ENCODE peak calls at places on chromosomes 4 and X, in four cellular contexts. Z, D, K and Y are unnamed samples.

GRCh38 chr4:123826896-123827295 is 430.3 kb downstream of the SPRY1 start:
- DNase-seq in Z (no peak), D (no peak), K (no peak), Y (no peak)

GRCh38 chrX:13029341-13029740 is 15.1 kb downstream of the FAM9C start:
- DNase-seq in Z (no peak), D (no peak), K (no peak), Y (no peak)

GRCh38 chrX:53190363-53190960 is 34.5 kb downstream of the KDM5C start:
- DNase-seq in Z (no peak), D (no peak), K (no peak), Y (peak; percentile 49)

GRCh38 chrX:8364369-8365141 is 100.1 kb upstream of the VCX3B start:
- DNase-seq in Z (peak; percentile 2), D (no peak), K (peak; percentile 9), Y (no peak)

GRCh38 chrX:46722742-46723568 is 36.0 kb downstream of the SLC9A7 start:
- DNase-seq in Z (no peak), D (no peak), K (no peak), Y (no peak)

GRCh38 chr4:163167333-163167626 is 590 bp upstream of the NAF1 start:
- DNase-seq in Z (no peak), D (no peak), K (no peak), Y (no peak)

GRCh38 chr4:17758459-17758858 is 23.0 kb downstream of the FAM184B start:
- DNase-seq in Z (no peak), D (no peak), K (no peak), Y (no peak)

GRCh38 chrX:141158084-141158483 is 18.8 kb downstream of the LDOC1 start:
- DNase-seq in Z (no peak), D (no peak), K (no peak), Y (no peak)

GRCh38 chrX:118117069-118117405 is 427 bp upstream of the KLHL13 start:
- DNase-seq in Z (no peak), D (no peak), K (no peak), Y (no peak)

GRCh38 chrX:4764888-4765287 is 1051.4 kb upstream of the PRKX start:
- DNase-seq in Z (no peak), D (no peak), K (no peak), Y (no peak)

GRCh38 chr4:3637326-3638016 is 105.2 kb upstream of the LRPAP1 start:
- DNase-seq in Z (no peak), D (no peak), K (no peak), Y (no peak)

GRCh38 chr4:76803522-76803921 is 94.4 kb downstream of the SOWAHB start:
- DNase-seq in Z (no peak), D (no peak), K (no peak), Y (peak; percentile 25)

GRCh38 chr4:126718161-126718560 is 914.6 kb upstream of the INTU start:
- DNase-seq in Z (no peak), D (no peak), K (no peak), Y (no peak)

GRCh38 chr4:77120888-77121508 is 36.0 kb upstream of the CCNG2 start:
- DNase-seq in Z (peak; percentile 3), D (no peak), K (no peak), Y (no peak)

GRCh38 chrX:67604979-67605703 is 61.3 kb downstream of the AR start:
- DNase-seq in Z (no peak), D (no peak), K (no peak), Y (no peak)

GRCh38 chr4:62816566-62816965 is 1592.7 kb downstream of the TECRL start:
- DNase-seq in Z (no peak), D (no peak), K (no peak), Y (no peak)

GRCh38 chr4:61200991-61201526 is 933 bp downstream of the ADGRL3 start:
- DNase-seq in Z (no peak), D (no peak), K (no peak), Y (no peak)

GRCh38 chrX:15215366-15215765 is 54.5 kb downstream of the ASB9 start:
- DNase-seq in Z (no peak), D (no peak), K (no peak), Y (no peak)

GRCh38 chr4:78652282-78652876 is 100.8 kb downstream of the ANXA3 start:
- DNase-seq in Z (no peak), D (no peak), K (no peak), Y (no peak)

GRCh38 chr4:3489451-3489962 is 26.4 kb downstream of the DOK7 start:
- DNase-seq in Z (no peak), D (no peak), K (no peak), Y (no peak)

GRCh38 chr4:81215219-81215892 is at the start of gene PRKG2:
- DNase-seq in Z (no peak), D (no peak), K (no peak), Y (no peak)

GRCh38 chr4:122710434-122711308 is 21.8 kb upstream of the BBS12 start:
- DNase-seq in Z (no peak), D (no peak), K (no peak), Y (no peak)

GRCh38 chrX:132114607-132115006 is 13.2 kb downstream of the FRMD7 start:
- DNase-seq in Z (no peak), D (no peak), K (no peak), Y (peak; percentile 2)

GRCh38 chr4:128386761-128387599 is 99.4 kb upstream of the PGRMC2 start:
- DNase-seq in Z (no peak), D (no peak), K (no peak), Y (peak; percentile 36)

GRCh38 chr4:81084624-81085023 is 54.1 kb downstream of the BMP3 start:
- DNase-seq in Z (no peak), D (no peak), K (no peak), Y (no peak)

GRCh38 chr4:93132631-93133030 is 695.9 kb upstream of the ATOH1 start:
- DNase-seq in Z (no peak), D (no peak), K (no peak), Y (no peak)

GRCh38 chrX:48573690-48574269 is 504 bp upstream of the RBM3 start:
- DNase-seq in Z (no peak), D (no peak), K (no peak), Y (peak; percentile 63)

GRCh38 chr4:54683616-54684346 is 26.0 kb downstream of the KIT start:
- DNase-seq in Z (peak; percentile 13), D (no peak), K (no peak), Y (no peak)

GRCh38 chr4:60934896-60935295 is 265.2 kb upstream of the ADGRL3 start:
- DNase-seq in Z (no peak), D (no peak), K (no peak), Y (no peak)

GRCh38 chrX:154458954-154459829 is 1.1 kb downstream of the PLXNA3 start:
- DNase-seq in Z (no peak), D (no peak), K (no peak), Y (no peak)

GRCh38 chrX:20680998-20681397 is 414.3 kb upstream of the RPS6KA3 start:
- DNase-seq in Z (no peak), D (no peak), K (no peak), Y (no peak)

GRCh38 chr4:113113151-113113550 is 63.7 kb downstream of the ANK2 start:
- DNase-seq in Z (no peak), D (no peak), K (no peak), Y (no peak)

GRCh38 chr4:113112341-113112978 is 63.0 kb downstream of the ANK2 start:
- DNase-seq in Z (no peak), D (no peak), K (no peak), Y (no peak)

GRCh38 chr4:113117346-113117677 is 67.9 kb downstream of the ANK2 start:
- DNase-seq in Z (no peak), D (no peak), K (no peak), Y (no peak)

GRCh38 chr4:113114884-113115283 is 65.4 kb downstream of the ANK2 start:
- DNase-seq in Z (no peak), D (no peak), K (no peak), Y (no peak)

GRCh38 chr4:113116414-113117345 is 67.2 kb downstream of the ANK2 start:
- DNase-seq in Z (no peak), D (no peak), K (no peak), Y (no peak)
- TF ChIP-seq BRCA1 in Z (no peak), D (no peak), K (no peak), Y (no peak)

GRCh38 chrX:82813671-82814078 is 694.4 kb upstream of the POU3F4 start:
- DNase-seq in Z (no peak), D (no peak), K (peak; percentile 0), Y (no peak)
- H3K27me3 ChIP-seq in Z (no peaks in the 10 kb centered on the region), D (no peaks in the 10 kb centered on the region), K (no peaks in the 10 kb centered on the region), Y (no peaks in the 10 kb centered on the region)

DNA sequence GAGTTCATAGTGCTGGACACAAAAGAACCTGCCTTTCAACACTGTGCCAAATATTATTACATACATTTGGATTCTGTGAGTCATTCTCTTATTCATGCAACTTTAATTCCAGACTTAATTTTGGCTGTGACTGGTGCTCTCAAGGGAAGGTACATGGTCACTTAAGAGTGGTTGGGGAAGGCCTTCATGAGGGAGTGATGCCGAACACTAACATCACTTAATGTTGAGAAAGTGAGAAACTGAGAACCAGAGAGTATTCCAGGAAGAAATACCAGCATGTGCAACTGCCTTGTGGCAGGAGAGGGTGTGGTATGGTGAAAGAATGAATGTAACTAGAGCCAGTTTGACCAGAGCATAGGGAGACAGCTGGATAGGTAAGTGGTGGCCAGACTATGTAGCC is 41.5 kb upstream of the FHDC1 start:
- DNase-seq in Z (no peak), D (no peak), K (no peak), Y (no peak)
- TF ChIP-seq BRCA1 in Z (no peak), D (no peak), K (no peak), Y (no peak)

GRCh38 chr4:41731569-41731968 is 17.0 kb downstream of the PHOX2B start:
- DNase-seq in Z (no peak), D (no peak), K (no peak), Y (no peak)

GRCh38 chr4:41723286-41723685 is 25.2 kb downstream of the PHOX2B start:
- DNase-seq in Z (no peak), D (no peak), K (no peak), Y (no peak)

GRCh38 chr4:41725254-41725653 is 23.3 kb downstream of the PHOX2B start:
- DNase-seq in Z (no peak), D (no peak), K (no peak), Y (peak; percentile 35)

GRCh38 chr4:41728571-41728908 is 20.0 kb downstream of the PHOX2B start:
- DNase-seq in Z (no peak), D (no peak), K (no peak), Y (no peak)

GRCh38 chr4:41727861-41728570 is 20.5 kb downstream of the PHOX2B start:
- DNase-seq in Z (no peak), D (no peak), K (no peak), Y (no peak)
- H3K27me3 ChIP-seq in Z (peaks cover 4% of the 10 kb centered on the region), D (peaks cover 3% of the 10 kb centered on the region), K (no peaks in the 10 kb centered on the region), Y (no peaks in the 10 kb centered on the region)

GRCh38 chrX:23935116-23935515 is 27.3 kb downstream of the CXorf58 start:
- DNase-seq in Z (no peak), D (no peak), K (no peak), Y (no peak)
- TF ChIP-seq BRCA1 in Z (no peak), D (no peak), K (no peak), Y (no peak)

GRCh38 chr4:7147661-7148310 is 44.6 kb upstream of the SORCS2 start:
- DNase-seq in Z (no peak), D (no peak), K (no peak), Y (no peak)

GRCh38 chr4:7146764-7147071 is 45.6 kb upstream of the SORCS2 start:
- DNase-seq in Z (no peak), D (no peak), K (no peak), Y (no peak)

GRCh38 chr4:7150083-7150635 is 42.2 kb upstream of the SORCS2 start:
- DNase-seq in Z (no peak), D (no peak), K (no peak), Y (no peak)

GRCh38 chr4:7147261-7147660 is 45.1 kb upstream of the SORCS2 start:
- DNase-seq in Z (no peak), D (no peak), K (no peak), Y (no peak)

GRCh38 chr4:7148337-7148736 is 44.0 kb upstream of the SORCS2 start:
- DNase-seq in Z (no peak), D (no peak), K (no peak), Y (no peak)
- H3K27me3 ChIP-seq in Z (peaks cover 66% of the 10 kb centered on the region), D (no peaks in the 10 kb centered on the region), K (no peaks in the 10 kb centered on the region), Y (peaks cover 84% of the 10 kb centered on the region)